ENCODE peak calls at places on chromosomes 16 and 17, in four cellular contexts. V is nephron progenitor cell, R is lower leg skin, E is endothelial cell. Z is an unnamed sample.

GRCh38 chr16:84537431-84538151 is 33.1 kb upstream of the MEAK7 start:
- DNase-seq in V (peak), E (no peak), R (no peak), Z (no peak)

GRCh38 chr16:88331989-88332920 is 50.5 kb upstream of the ZNF469 start:
- DNase-seq in R (peak), E (no peak), V (no peak), Z (no peak)

GRCh38 chr17:40872416-40872815 is 5.4 kb upstream of the KRT12 start:
- DNase-seq in V (no peak), R (no peak), E (no peak), Z (no peak)

GRCh38 chr17:22272363-22273146 is 580.2 kb downstream of the KCNJ18 start:
- DNase-seq in R (no peak), E (no peak), V (no peak), Z (no peak)

GRCh38 chr17:66737524-66737923 is 97.4 kb upstream of the CACNG5 start:
- DNase-seq in E (peak), V (peak), R (no peak), Z (no peak)

GRCh38 chr16:9836118-9836736 is 346.0 kb downstream of the GRIN2A start:
- DNase-seq in R (no peak), E (peak), V (peak), Z (peak)

GRCh38 chr16:47578573-47578972 is 117.4 kb downstream of the PHKB start:
- DNase-seq in R (no peak), V (no peak), E (no peak), Z (no peak)

GRCh38 chr16:63080736-63081135 is 1044.5 kb upstream of the CDH8 start:
- DNase-seq in V (no peak), R (no peak), E (no peak), Z (no peak)

GRCh38 chr17:1275962-1276736 is 3.3 kb upstream of the TRARG1 start:
- DNase-seq in V (peak), E (peak), R (peak), Z (peak)

GRCh38 chr16:54926166-54926838 is 4.4 kb upstream of the IRX5 start:
- DNase-seq in V (no peak), E (no peak), R (no peak), Z (no peak)

GRCh38 chr16:3020604-3021448 is 658 bp downstream of the TNFRSF12A start:
- DNase-seq in V (peak), E (no peak), R (peak), Z (peak)

GRCh38 chr16:82004651-82005490 is 6.4 kb downstream of the SDR42E1 start:
- DNase-seq in E (no peak), R (no peak), V (no peak), Z (no peak)

GRCh38 chr16:60811051-60811608 is 1225.1 kb downstream of the CDH8 start:
- DNase-seq in E (no peak), V (no peak), R (no peak), Z (no peak)

GRCh38 chr16:72837846-72838661 is 209.9 kb downstream of the ZFHX3 start:
- DNase-seq in E (no peak), V (no peak), R (no peak), Z (no peak)

DNA sequence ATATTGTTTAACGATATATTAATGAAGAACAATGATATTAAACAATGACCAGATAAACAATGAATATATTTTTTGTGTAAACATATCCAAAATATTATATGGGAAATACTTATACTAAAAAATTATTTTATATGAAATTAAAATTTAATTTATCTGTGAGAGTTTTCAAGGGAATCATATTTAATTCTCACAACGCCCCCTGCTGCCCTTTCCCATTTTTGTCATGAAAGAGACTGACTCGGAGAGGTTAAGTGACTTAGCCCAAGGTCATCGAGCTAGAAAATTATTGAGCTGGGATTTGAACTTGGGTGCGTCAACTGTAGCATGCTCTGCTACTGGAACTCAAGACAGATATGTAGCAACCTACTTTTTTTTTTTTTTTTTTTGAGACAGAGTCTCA is 7.2 kb upstream of the MYCBPAP start:
- DNase-seq in E (no peak), R (no peak), V (peak), Z (no peak)
- TF ChIP-seq CTCF in E (peak), R (no peak), V (peak), Z (peak)

GRCh38 chr16:28000314-28000713 is 63.2 kb downstream of the GSG1L start:
- DNase-seq in R (no peak), V (no peak), E (no peak), Z (no peak)

GRCh38 chr16:28001184-28001583 is 62.3 kb downstream of the GSG1L start:
- DNase-seq in R (no peak), V (no peak), E (no peak), Z (no peak)

GRCh38 chr16:28001642-28002041 is 61.9 kb downstream of the GSG1L start:
- DNase-seq in R (no peak), E (no peak), V (no peak), Z (no peak)

GRCh38 chr16:28003021-28003865 is 60.3 kb downstream of the GSG1L start:
- DNase-seq in R (no peak), V (no peak), E (no peak), Z (no peak)

DNA sequence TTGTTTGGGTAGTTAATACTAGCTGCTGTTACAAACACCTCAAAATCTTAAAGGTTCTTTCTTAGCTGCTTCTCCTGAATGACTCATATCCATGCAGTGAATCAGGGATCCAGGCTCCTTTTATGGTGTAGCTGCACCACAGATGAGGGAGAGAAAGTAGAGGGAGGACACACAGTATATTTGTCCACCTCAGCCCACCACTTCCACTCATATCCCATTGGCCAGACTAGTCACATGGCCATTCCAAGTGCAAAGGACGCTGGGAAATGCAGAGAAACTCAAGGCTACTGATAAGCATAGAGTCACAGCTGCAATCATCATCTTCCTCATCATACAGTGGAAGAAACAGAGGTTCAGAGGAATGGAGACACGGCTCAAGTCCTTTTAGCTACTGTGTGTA is 63.8 kb downstream of the GSG1L start:
- DNase-seq in V (no peak), R (no peak), E (no peak), Z (no peak)
- TF ChIP-seq CTCF in V (no peak), R (no peak), E (no peak), Z (no peak)

GRCh38 chr17:77649717-77650211 is 308.7 kb upstream of the TNRC6C start:
- DNase-seq in R (no peak), E (no peak), V (no peak), Z (no peak)
- TF ChIP-seq CTCF in R (no peak), E (no peak), V (no peak), Z (no peak)

DNA sequence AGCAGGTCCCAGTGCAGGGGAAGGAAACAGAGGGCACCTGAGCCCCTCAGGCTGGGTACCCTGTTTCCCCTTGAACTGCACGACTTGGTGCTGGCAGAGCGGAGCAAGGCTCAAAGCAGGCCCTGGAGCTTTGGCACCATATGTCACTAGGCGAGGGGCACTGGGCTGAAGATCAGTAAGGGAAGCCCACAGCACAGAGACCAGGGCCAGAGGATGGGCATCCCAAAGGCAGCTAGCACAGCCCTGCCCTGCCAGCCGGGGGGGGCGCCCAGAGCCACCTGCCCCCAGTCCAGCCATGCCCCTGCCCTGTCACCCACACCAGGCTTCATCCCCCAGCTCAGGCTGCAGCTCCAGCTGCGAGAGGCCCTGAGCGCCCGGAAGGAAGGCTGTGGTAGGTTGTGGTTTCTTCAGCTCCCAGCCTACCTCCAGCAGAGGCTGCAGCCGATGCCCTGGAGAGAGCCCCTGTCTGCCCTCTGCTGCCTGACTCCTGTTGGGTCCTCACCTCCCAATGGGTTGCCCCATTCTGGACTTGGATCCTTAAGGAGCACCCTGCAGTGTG is 10.9 kb downstream of the NHERF1 start:
- DNase-seq in E (no peak), R (no peak), V (no peak), Z (no peak)
- TF ChIP-seq CTCF in E (no peak), R (no peak), V (no peak), Z (no peak)

GRCh38 chr17:79907855-79908254 is 68.6 kb upstream of the CBX4 start:
- DNase-seq in V (no peak), E (no peak), R (no peak), Z (no peak)

GRCh38 chr17:79904865-79905264 is 65.6 kb upstream of the CBX4 start:
- DNase-seq in R (no peak), V (no peak), E (no peak), Z (no peak)

GRCh38 chr17:79907217-79907715 is 68.0 kb upstream of the CBX4 start:
- DNase-seq in R (no peak), V (no peak), E (no peak), Z (no peak)

GRCh38 chr17:79909121-79909520 is 69.9 kb upstream of the CBX4 start:
- DNase-seq in V (no peak), R (no peak), E (no peak), Z (no peak)

GRCh38 chr17:79905832-79906231 is 66.6 kb upstream of the CBX4 start:
- DNase-seq in R (no peak), V (no peak), E (no peak), Z (no peak)
- TF ChIP-seq CTCF in R (no peak), V (peak), E (peak), Z (peak)

DNA sequence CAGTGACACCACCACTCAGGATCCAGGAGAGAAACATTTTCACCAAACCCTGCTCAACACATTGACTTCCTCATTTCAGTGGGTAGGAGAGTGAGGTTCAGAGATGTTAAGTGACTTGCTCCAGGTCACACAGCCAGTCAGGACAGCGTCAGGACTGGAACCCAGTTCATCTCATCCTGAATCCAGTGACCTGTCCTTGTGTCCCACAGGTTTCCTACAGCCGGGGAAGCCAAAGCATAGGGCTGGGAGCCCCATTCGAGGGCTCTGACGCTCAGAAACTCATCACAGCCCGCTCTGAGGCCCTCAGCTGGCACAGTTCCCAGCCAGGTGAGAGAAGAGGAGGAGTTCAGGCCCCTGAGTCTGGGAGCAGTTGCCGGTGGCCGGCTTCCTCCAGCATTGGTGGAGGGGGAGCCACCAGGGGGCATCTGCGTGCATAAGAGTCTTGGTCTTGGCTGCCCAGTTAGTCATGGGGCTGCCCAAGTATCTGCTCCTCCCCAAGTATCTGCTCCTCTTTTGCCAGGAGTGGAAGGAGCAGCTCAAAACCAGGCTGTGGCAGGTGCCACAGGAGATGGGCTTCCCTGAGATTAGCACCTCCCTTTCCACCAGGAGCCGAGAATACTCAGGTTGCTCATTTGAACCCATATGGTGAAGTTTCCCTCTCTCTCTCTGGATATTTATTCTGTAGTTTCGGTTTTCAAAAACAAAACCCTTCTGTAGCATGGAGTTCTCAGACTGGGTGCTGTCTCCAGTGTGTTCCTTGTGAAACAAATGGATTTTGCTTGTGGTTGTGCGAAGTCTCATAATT is 56.0 kb downstream of the TNFRSF13B start:
- DNase-seq in E (peak), R (no peak), V (peak), Z (peak)
- TF ChIP-seq CTCF in E (peak), R (no peak), V (peak), Z (no peak)

GRCh38 chr16:68236804-68237242 is 896 bp upstream of the ESRP2 start:
- DNase-seq in V (peak), R (no peak), E (no peak), Z (peak)
- TF ChIP-seq CTCF in V (no peak), R (no peak), E (no peak), Z (no peak)

GRCh38 chr16:10919003-10919351 is 23.3 kb downstream of the DEXI start:
- DNase-seq in R (no peak), V (no peak), E (no peak), Z (no peak)
- TF ChIP-seq CTCF in R (no peak), V (peak), E (peak), Z (no peak)

GRCh38 chr17:7502171-7502847 is 18.1 kb downstream of the POLR2A start:
- DNase-seq in E (no peak), R (no peak), V (no peak), Z (no peak)

GRCh38 chr17:7499161-7499560 is 15.0 kb downstream of the POLR2A start:
- DNase-seq in R (no peak), E (no peak), V (no peak), Z (no peak)

GRCh38 chr17:7503521-7503920 is 19.4 kb downstream of the POLR2A start:
- DNase-seq in R (no peak), E (no peak), V (no peak), Z (no peak)

GRCh38 chr17:7501729-7502128 is 17.6 kb downstream of the POLR2A start:
- DNase-seq in E (no peak), R (no peak), V (no peak), Z (no peak)

GRCh38 chr17:7502987-7503386 is 18.8 kb downstream of the POLR2A start:
- DNase-seq in R (no peak), V (no peak), E (no peak), Z (no peak)
- TF ChIP-seq CTCF in R (no peak), V (no peak), E (no peak), Z (no peak)